ENCODE peak calls at places on chromosomes 12 and 14, in nine cellular contexts. One of them, this sample, is unnamed. For H3K4me1, the result is how much of the 10 kb centered on the place peaks cover.

GRCh38 chr14:22497671-22498093 is 91.3 kb downstream of the DAD1 start:
- DNase-seq in spleen: no peak
- DNase-seq in Peyer's patch: no peak
- DNase-seq in hepatocyte: no peak
- DNase-seq in pancreas: no peak
- DNase-seq in right cardiac atrium: no peak
- DNase-seq in SK-N-SH: no peak
- DNase-seq in left lung: no peak
- DNase-seq in effector memory CD4-positive, alpha-beta T cell: no peak
- DNase-seq in this sample: peak

GRCh38 chr14:23512156-23512555 is 39.4 kb downstream of the ZFHX2 start:
- DNase-seq in Peyer's patch: no peak
- DNase-seq in left lung: no peak
- DNase-seq in SK-N-SH: peak
- DNase-seq in pancreas: no peak
- DNase-seq in effector memory CD4-positive, alpha-beta T cell: no peak
- DNase-seq in spleen: no peak
- DNase-seq in right cardiac atrium: no peak
- DNase-seq in hepatocyte: no peak
- DNase-seq in this sample: no peak

GRCh38 chr12:88816201-88816600 is 235.9 kb upstream of the KITLG start:
- DNase-seq in pancreas: no peak
- DNase-seq in effector memory CD4-positive, alpha-beta T cell: no peak
- DNase-seq in SK-N-SH: no peak
- DNase-seq in hepatocyte: no peak
- DNase-seq in left lung: no peak
- DNase-seq in right cardiac atrium: no peak
- DNase-seq in spleen: no peak
- DNase-seq in Peyer's patch: no peak
- DNase-seq in this sample: no peak

GRCh38 chr12:50842637-50843493 is at the start of gene TMPRSS12:
- DNase-seq in right cardiac atrium: peak
- DNase-seq in left lung: peak
- DNase-seq in SK-N-SH: no peak
- DNase-seq in spleen: no peak
- DNase-seq in hepatocyte: peak
- DNase-seq in pancreas: peak
- DNase-seq in effector memory CD4-positive, alpha-beta T cell: no peak
- DNase-seq in Peyer's patch: no peak
- DNase-seq in this sample: no peak

GRCh38 chr12:89544730-89545184 is 18.9 kb upstream of the POC1B start:
- DNase-seq in left lung: peak
- DNase-seq in effector memory CD4-positive, alpha-beta T cell: no peak
- DNase-seq in spleen: peak
- DNase-seq in Peyer's patch: peak
- DNase-seq in pancreas: peak
- DNase-seq in right cardiac atrium: peak
- DNase-seq in SK-N-SH: no peak
- DNase-seq in hepatocyte: peak
- DNase-seq in this sample: peak

GRCh38 chr12:105262461-105263184 is 26.6 kb upstream of the APPL2 start:
- DNase-seq in pancreas: no peak
- DNase-seq in right cardiac atrium: no peak
- DNase-seq in effector memory CD4-positive, alpha-beta T cell: no peak
- DNase-seq in left lung: no peak
- DNase-seq in SK-N-SH: no peak
- DNase-seq in spleen: no peak
- DNase-seq in Peyer's patch: no peak
- DNase-seq in hepatocyte: no peak
- DNase-seq in this sample: no peak

GRCh38 chr12:14482886-14483285 is 84.8 kb downstream of the PLBD1 start:
- DNase-seq in right cardiac atrium: no peak
- DNase-seq in SK-N-SH: no peak
- DNase-seq in hepatocyte: no peak
- DNase-seq in Peyer's patch: no peak
- DNase-seq in spleen: no peak
- DNase-seq in left lung: no peak
- DNase-seq in pancreas: no peak
- DNase-seq in effector memory CD4-positive, alpha-beta T cell: no peak
- DNase-seq in this sample: no peak

GRCh38 chr12:15933751-15934150 is 22.6 kb downstream of the DERA start:
- DNase-seq in pancreas: no peak
- DNase-seq in right cardiac atrium: no peak
- DNase-seq in hepatocyte: no peak
- DNase-seq in effector memory CD4-positive, alpha-beta T cell: no peak
- DNase-seq in Peyer's patch: no peak
- DNase-seq in left lung: no peak
- DNase-seq in SK-N-SH: no peak
- DNase-seq in spleen: no peak
- DNase-seq in this sample: no peak

GRCh38 chr14:77000340-77001235 is 27.9 kb downstream of the IRF2BPL start:
- DNase-seq in SK-N-SH: peak
- DNase-seq in effector memory CD4-positive, alpha-beta T cell: no peak
- DNase-seq in left lung: peak
- DNase-seq in spleen: no peak
- DNase-seq in pancreas: no peak
- DNase-seq in Peyer's patch: no peak
- DNase-seq in right cardiac atrium: peak
- DNase-seq in hepatocyte: peak
- DNase-seq in this sample: no peak

GRCh38 chr12:123483602-123484273 is 25.8 kb downstream of the SNRNP35 start:
- DNase-seq in left lung: peak
- DNase-seq in effector memory CD4-positive, alpha-beta T cell: no peak
- DNase-seq in spleen: no peak
- DNase-seq in hepatocyte: no peak
- DNase-seq in pancreas: no peak
- DNase-seq in Peyer's patch: peak
- DNase-seq in right cardiac atrium: no peak
- DNase-seq in SK-N-SH: no peak
- DNase-seq in this sample: no peak

GRCh38 chr12:132471858-132472255 is 18.1 kb upstream of the FBRSL1 start:
- DNase-seq in SK-N-SH: no peak
- DNase-seq in pancreas: no peak
- DNase-seq in right cardiac atrium: peak
- DNase-seq in Peyer's patch: no peak
- DNase-seq in left lung: peak
- DNase-seq in effector memory CD4-positive, alpha-beta T cell: no peak
- DNase-seq in spleen: peak
- DNase-seq in hepatocyte: no peak
- DNase-seq in this sample: no peak

GRCh38 chr12:106309671-106310313 is 7.3 kb downstream of the TCP11L2 start:
- DNase-seq in SK-N-SH: no peak
- DNase-seq in spleen: no peak
- DNase-seq in pancreas: no peak
- DNase-seq in effector memory CD4-positive, alpha-beta T cell: no peak
- DNase-seq in hepatocyte: no peak
- DNase-seq in left lung: no peak
- DNase-seq in Peyer's patch: no peak
- DNase-seq in right cardiac atrium: peak
- DNase-seq in this sample: no peak

GRCh38 chr14:64754685-64755084 is 50.5 kb downstream of the PLEKHG3 start:
- DNase-seq in Peyer's patch: no peak
- DNase-seq in hepatocyte: no peak
- DNase-seq in pancreas: no peak
- DNase-seq in left lung: no peak
- DNase-seq in spleen: no peak
- DNase-seq in effector memory CD4-positive, alpha-beta T cell: no peak
- DNase-seq in SK-N-SH: no peak
- DNase-seq in right cardiac atrium: no peak
- DNase-seq in this sample: no peak

GRCh38 chr12:93098077-93098476 is 169.0 kb upstream of the EEA1 start:
- DNase-seq in hepatocyte: peak
- DNase-seq in SK-N-SH: no peak
- DNase-seq in right cardiac atrium: peak
- DNase-seq in effector memory CD4-positive, alpha-beta T cell: peak
- DNase-seq in Peyer's patch: peak
- DNase-seq in spleen: peak
- DNase-seq in pancreas: peak
- DNase-seq in left lung: no peak
- DNase-seq in this sample: peak

GRCh38 chr12:113233967-113234366 is 12.7 kb downstream of the TPCN1 start:
- DNase-seq in effector memory CD4-positive, alpha-beta T cell: no peak
- DNase-seq in left lung: no peak
- DNase-seq in hepatocyte: no peak
- DNase-seq in right cardiac atrium: no peak
- DNase-seq in spleen: no peak
- DNase-seq in Peyer's patch: peak
- DNase-seq in pancreas: no peak
- DNase-seq in SK-N-SH: no peak
- DNase-seq in this sample: no peak

GRCh38 chr12:108633534-108634224 is at the start of gene SELPLG:
- DNase-seq in effector memory CD4-positive, alpha-beta T cell: peak
- DNase-seq in pancreas: peak
- DNase-seq in Peyer's patch: peak
- DNase-seq in left lung: peak
- DNase-seq in spleen: peak
- DNase-seq in hepatocyte: no peak
- DNase-seq in right cardiac atrium: peak
- DNase-seq in SK-N-SH: no peak
- DNase-seq in this sample: peak

GRCh38 chr12:4943067-4943937 is 33.6 kb downstream of the KCNA1 start:
- DNase-seq in Peyer's patch: no peak
- DNase-seq in pancreas: no peak
- DNase-seq in spleen: no peak
- DNase-seq in right cardiac atrium: no peak
- DNase-seq in effector memory CD4-positive, alpha-beta T cell: no peak
- DNase-seq in hepatocyte: no peak
- DNase-seq in left lung: no peak
- DNase-seq in SK-N-SH: no peak
- DNase-seq in this sample: no peak

GRCh38 chr14:37591311-37591940 is 3.6 kb downstream of the FOXA1 start:
- DNase-seq in effector memory CD4-positive, alpha-beta T cell: no peak
- DNase-seq in Peyer's patch: peak
- DNase-seq in right cardiac atrium: peak
- DNase-seq in hepatocyte: peak
- DNase-seq in left lung: peak
- DNase-seq in spleen: no peak
- DNase-seq in SK-N-SH: no peak
- DNase-seq in pancreas: no peak
- DNase-seq in this sample: peak

GRCh38 chr14:60275932-60276331 is 26.9 kb downstream of the PPM1A start:
- DNase-seq in pancreas: no peak
- DNase-seq in right cardiac atrium: no peak
- DNase-seq in Peyer's patch: no peak
- DNase-seq in hepatocyte: no peak
- DNase-seq in effector memory CD4-positive, alpha-beta T cell: no peak
- DNase-seq in SK-N-SH: no peak
- DNase-seq in left lung: no peak
- DNase-seq in spleen: no peak
- DNase-seq in this sample: no peak
- H3K4me1 ChIP-seq in pancreas: under half
- H3K4me1 ChIP-seq in right cardiac atrium: under half
- H3K4me1 ChIP-seq in Peyer's patch: under half
- H3K4me1 ChIP-seq in hepatocyte: under half
- H3K4me1 ChIP-seq in effector memory CD4-positive, alpha-beta T cell: under half
- H3K4me1 ChIP-seq in SK-N-SH: under half
- H3K4me1 ChIP-seq in left lung: half or more
- H3K4me1 ChIP-seq in spleen: under half
- H3K4me1 ChIP-seq in this sample: under half

DNA sequence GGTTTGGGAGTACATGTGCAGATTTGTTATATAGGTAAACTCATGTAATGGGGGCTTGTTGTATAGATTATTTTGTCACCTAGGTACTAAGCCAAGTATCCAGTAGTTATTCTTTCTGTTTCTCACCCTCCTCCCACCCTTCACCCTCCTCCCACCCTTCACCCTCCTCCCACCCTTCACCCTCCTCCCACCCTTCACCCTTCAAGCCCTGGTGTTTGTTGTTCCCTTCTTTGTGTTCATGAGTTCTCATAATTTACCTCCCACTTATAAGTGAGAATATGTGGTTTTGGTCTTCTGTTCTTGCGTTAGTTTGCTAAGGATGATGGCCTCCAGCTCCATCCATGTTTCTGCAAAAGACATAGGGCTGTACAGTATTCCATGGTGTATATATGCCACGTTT is 58.7 kb upstream of the OR10AD1 start:
- DNase-seq in left lung: no peak
- DNase-seq in effector memory CD4-positive, alpha-beta T cell: no peak
- DNase-seq in SK-N-SH: no peak
- DNase-seq in spleen: no peak
- DNase-seq in right cardiac atrium: no peak
- DNase-seq in Peyer's patch: no peak
- DNase-seq in hepatocyte: no peak
- DNase-seq in pancreas: no peak
- DNase-seq in this sample: no peak
- H3K4me1 ChIP-seq in left lung: under half
- H3K4me1 ChIP-seq in effector memory CD4-positive, alpha-beta T cell: under half
- H3K4me1 ChIP-seq in SK-N-SH: under half
- H3K4me1 ChIP-seq in spleen: under half
- H3K4me1 ChIP-seq in right cardiac atrium: under half
- H3K4me1 ChIP-seq in Peyer's patch: under half
- H3K4me1 ChIP-seq in hepatocyte: under half
- H3K4me1 ChIP-seq in pancreas: under half
- H3K4me1 ChIP-seq in this sample: under half

GRCh38 chr14:91395466-91395865 is 22.2 kb downstream of the CCDC88C start:
- DNase-seq in pancreas: no peak
- DNase-seq in right cardiac atrium: no peak
- DNase-seq in Peyer's patch: no peak
- DNase-seq in effector memory CD4-positive, alpha-beta T cell: no peak
- DNase-seq in SK-N-SH: no peak
- DNase-seq in left lung: no peak
- DNase-seq in spleen: no peak
- DNase-seq in hepatocyte: no peak
- DNase-seq in this sample: no peak
- H3K4me1 ChIP-seq in pancreas: under half
- H3K4me1 ChIP-seq in right cardiac atrium: under half
- H3K4me1 ChIP-seq in Peyer's patch: under half
- H3K4me1 ChIP-seq in effector memory CD4-positive, alpha-beta T cell: half or more
- H3K4me1 ChIP-seq in SK-N-SH: under half
- H3K4me1 ChIP-seq in left lung: half or more
- H3K4me1 ChIP-seq in spleen: half or more
- H3K4me1 ChIP-seq in hepatocyte: under half
- H3K4me1 ChIP-seq in this sample: under half

GRCh38 chr12:467591-467990 is 7.9 kb downstream of the B4GALNT3 start:
- DNase-seq in pancreas: no peak
- DNase-seq in effector memory CD4-positive, alpha-beta T cell: no peak
- DNase-seq in hepatocyte: no peak
- DNase-seq in SK-N-SH: no peak
- DNase-seq in left lung: no peak
- DNase-seq in spleen: no peak
- DNase-seq in right cardiac atrium: no peak
- DNase-seq in Peyer's patch: no peak
- DNase-seq in this sample: no peak

GRCh38 chr12:464484-465267 is 4.9 kb downstream of the B4GALNT3 start:
- DNase-seq in right cardiac atrium: peak
- DNase-seq in SK-N-SH: no peak
- DNase-seq in pancreas: peak
- DNase-seq in effector memory CD4-positive, alpha-beta T cell: no peak
- DNase-seq in spleen: no peak
- DNase-seq in hepatocyte: no peak
- DNase-seq in left lung: no peak
- DNase-seq in Peyer's patch: no peak
- DNase-seq in this sample: no peak

GRCh38 chr12:466039-466438 is 6.3 kb downstream of the B4GALNT3 start:
- DNase-seq in left lung: no peak
- DNase-seq in SK-N-SH: no peak
- DNase-seq in pancreas: no peak
- DNase-seq in Peyer's patch: no peak
- DNase-seq in effector memory CD4-positive, alpha-beta T cell: no peak
- DNase-seq in spleen: no peak
- DNase-seq in right cardiac atrium: peak
- DNase-seq in hepatocyte: peak
- DNase-seq in this sample: no peak

GRCh38 chr12:468671-469389 is 9.1 kb downstream of the B4GALNT3 start:
- DNase-seq in hepatocyte: peak
- DNase-seq in left lung: no peak
- DNase-seq in right cardiac atrium: no peak
- DNase-seq in Peyer's patch: no peak
- DNase-seq in SK-N-SH: no peak
- DNase-seq in pancreas: no peak
- DNase-seq in effector memory CD4-positive, alpha-beta T cell: no peak
- DNase-seq in spleen: no peak
- DNase-seq in this sample: no peak

GRCh38 chr12:466762-467161 is 7.0 kb downstream of the B4GALNT3 start:
- DNase-seq in SK-N-SH: no peak
- DNase-seq in Peyer's patch: no peak
- DNase-seq in hepatocyte: no peak
- DNase-seq in left lung: no peak
- DNase-seq in right cardiac atrium: no peak
- DNase-seq in spleen: no peak
- DNase-seq in pancreas: no peak
- DNase-seq in effector memory CD4-positive, alpha-beta T cell: no peak
- DNase-seq in this sample: no peak
- H3K4me1 ChIP-seq in SK-N-SH: under half
- H3K4me1 ChIP-seq in Peyer's patch: under half
- H3K4me1 ChIP-seq in hepatocyte: under half
- H3K4me1 ChIP-seq in left lung: under half
- H3K4me1 ChIP-seq in right cardiac atrium: under half
- H3K4me1 ChIP-seq in spleen: under half
- H3K4me1 ChIP-seq in pancreas: under half
- H3K4me1 ChIP-seq in effector memory CD4-positive, alpha-beta T cell: under half
- H3K4me1 ChIP-seq in this sample: under half